ENCODE peak calls at places on chromosome 11, in seven cellular contexts. One of them, this sample, is unnamed.

GRCh38 chr11:36328956-36329673 is 33.0 kb downstream of the PRR5L start:
- DNase-seq in cardiac muscle cell: no peak
- DNase-seq in AG09309: no peak
- DNase-seq in astrocyte of the cerebellum: no peak
- DNase-seq in Panc1: no peak
- DNase-seq in BJ: no peak
- DNase-seq in CD8-positive, alpha-beta memory T cell: no peak
- DNase-seq in this sample: no peak

GRCh38 chr11:46277623-46278386 is at the start of gene CREB3L1:
- DNase-seq in cardiac muscle cell: peak; percentile 52
- DNase-seq in BJ: no peak
- DNase-seq in Panc1: no peak
- DNase-seq in astrocyte of the cerebellum: no peak
- DNase-seq in AG09309: no peak
- DNase-seq in CD8-positive, alpha-beta memory T cell: no peak
- DNase-seq in this sample: no peak

GRCh38 chr11:113247231-113247630 is 67.2 kb upstream of the TTC12 start:
- DNase-seq in astrocyte of the cerebellum: no peak
- DNase-seq in CD8-positive, alpha-beta memory T cell: no peak
- DNase-seq in BJ: no peak
- DNase-seq in Panc1: no peak
- DNase-seq in cardiac muscle cell: no peak
- DNase-seq in AG09309: no peak
- DNase-seq in this sample: no peak

GRCh38 chr11:123473941-123474668 is 44.0 kb downstream of the GRAMD1B start:
- DNase-seq in AG09309: peak; percentile 91
- DNase-seq in cardiac muscle cell: no peak
- DNase-seq in Panc1: no peak
- DNase-seq in astrocyte of the cerebellum: no peak
- DNase-seq in BJ: peak; percentile 88
- DNase-seq in CD8-positive, alpha-beta memory T cell: no peak
- DNase-seq in this sample: peak; percentile 80

GRCh38 chr11:81449588-81450155 is 1284.0 kb downstream of the FAM181B start:
- DNase-seq in Panc1: no peak
- DNase-seq in AG09309: no peak
- DNase-seq in CD8-positive, alpha-beta memory T cell: no peak
- DNase-seq in BJ: no peak
- DNase-seq in cardiac muscle cell: no peak
- DNase-seq in astrocyte of the cerebellum: no peak
- DNase-seq in this sample: no peak

GRCh38 chr11:78564037-78564888 is 10.4 kb downstream of the NARS2 start:
- DNase-seq in BJ: peak; percentile 55
- DNase-seq in AG09309: peak; percentile 72
- DNase-seq in astrocyte of the cerebellum: peak; percentile 63
- DNase-seq in cardiac muscle cell: peak; percentile 74
- DNase-seq in CD8-positive, alpha-beta memory T cell: peak; percentile 53
- DNase-seq in Panc1: peak; percentile 43
- DNase-seq in this sample: no peak

GRCh38 chr11:60492488-60493009 is at the start of gene MS4A12:
- DNase-seq in astrocyte of the cerebellum: no peak
- DNase-seq in CD8-positive, alpha-beta memory T cell: no peak
- DNase-seq in Panc1: no peak
- DNase-seq in BJ: no peak
- DNase-seq in cardiac muscle cell: no peak
- DNase-seq in AG09309: no peak
- DNase-seq in this sample: no peak

GRCh38 chr11:93025558-93026255 is 56.3 kb downstream of the MTNR1B start:
- DNase-seq in BJ: no peak
- DNase-seq in astrocyte of the cerebellum: no peak
- DNase-seq in CD8-positive, alpha-beta memory T cell: no peak
- DNase-seq in cardiac muscle cell: no peak
- DNase-seq in Panc1: no peak
- DNase-seq in AG09309: no peak
- DNase-seq in this sample: no peak

GRCh38 chr11:12066799-12067508 is 43.4 kb upstream of the MICAL2 start:
- DNase-seq in Panc1: no peak
- DNase-seq in AG09309: peak; percentile 95
- DNase-seq in BJ: peak; percentile 95
- DNase-seq in astrocyte of the cerebellum: no peak
- DNase-seq in CD8-positive, alpha-beta memory T cell: no peak
- DNase-seq in cardiac muscle cell: peak; percentile 35
- DNase-seq in this sample: peak; percentile 62

GRCh38 chr11:47342854-47343253 is 9.6 kb downstream of the MYBPC3 start:
- DNase-seq in CD8-positive, alpha-beta memory T cell: no peak
- DNase-seq in AG09309: no peak
- DNase-seq in astrocyte of the cerebellum: no peak
- DNase-seq in Panc1: no peak
- DNase-seq in cardiac muscle cell: no peak
- DNase-seq in BJ: no peak
- DNase-seq in this sample: no peak

GRCh38 chr11:32333335-32333991 is 101.9 kb downstream of the WT1 start:
- DNase-seq in Panc1: no peak
- DNase-seq in astrocyte of the cerebellum: peak; percentile 40
- DNase-seq in CD8-positive, alpha-beta memory T cell: no peak
- DNase-seq in cardiac muscle cell: peak; percentile 38
- DNase-seq in BJ: no peak
- DNase-seq in AG09309: no peak
- DNase-seq in this sample: no peak

GRCh38 chr11:63406458-63406857 is 36.9 kb downstream of the SLC22A9 start:
- DNase-seq in CD8-positive, alpha-beta memory T cell: no peak
- DNase-seq in astrocyte of the cerebellum: no peak
- DNase-seq in cardiac muscle cell: no peak
- DNase-seq in Panc1: no peak
- DNase-seq in BJ: no peak
- DNase-seq in AG09309: no peak
- DNase-seq in this sample: no peak
- H3K4me3 ChIP-seq in CD8-positive, alpha-beta memory T cell: no peak overlapping the region
- H3K4me3 ChIP-seq in astrocyte of the cerebellum: no peak overlapping the region
- H3K4me3 ChIP-seq in cardiac muscle cell: no peak overlapping the region
- H3K4me3 ChIP-seq in Panc1: no peak overlapping the region
- H3K4me3 ChIP-seq in BJ: no peak overlapping the region
- H3K4me3 ChIP-seq in AG09309: no peak overlapping the region
- H3K4me3 ChIP-seq in this sample: no peak overlapping the region

GRCh38 chr11:8093931-8094575 is 13.0 kb downstream of the TUB start:
- DNase-seq in AG09309: no peak
- DNase-seq in BJ: no peak
- DNase-seq in cardiac muscle cell: no peak
- DNase-seq in CD8-positive, alpha-beta memory T cell: no peak
- DNase-seq in Panc1: no peak
- DNase-seq in astrocyte of the cerebellum: no peak
- DNase-seq in this sample: no peak

GRCh38 chr11:8090756-8091155 is 9.7 kb downstream of the TUB start:
- DNase-seq in astrocyte of the cerebellum: no peak
- DNase-seq in Panc1: no peak
- DNase-seq in CD8-positive, alpha-beta memory T cell: no peak
- DNase-seq in cardiac muscle cell: peak; percentile 78
- DNase-seq in AG09309: no peak
- DNase-seq in BJ: no peak
- DNase-seq in this sample: no peak

GRCh38 chr11:8089791-8090510 is 8.9 kb downstream of the TUB start:
- DNase-seq in AG09309: no peak
- DNase-seq in cardiac muscle cell: no peak
- DNase-seq in BJ: no peak
- DNase-seq in astrocyte of the cerebellum: no peak
- DNase-seq in CD8-positive, alpha-beta memory T cell: no peak
- DNase-seq in Panc1: no peak
- DNase-seq in this sample: no peak

GRCh38 chr11:8092587-8093424 is 11.8 kb downstream of the TUB start:
- DNase-seq in astrocyte of the cerebellum: peak; percentile 31
- DNase-seq in cardiac muscle cell: peak; percentile 66
- DNase-seq in AG09309: no peak
- DNase-seq in Panc1: no peak
- DNase-seq in BJ: no peak
- DNase-seq in CD8-positive, alpha-beta memory T cell: no peak
- DNase-seq in this sample: no peak

GRCh38 chr11:8091671-8092070 is 10.7 kb downstream of the TUB start:
- DNase-seq in astrocyte of the cerebellum: no peak
- DNase-seq in AG09309: no peak
- DNase-seq in BJ: no peak
- DNase-seq in Panc1: no peak
- DNase-seq in cardiac muscle cell: no peak
- DNase-seq in CD8-positive, alpha-beta memory T cell: no peak
- DNase-seq in this sample: no peak
- H3K4me3 ChIP-seq in astrocyte of the cerebellum: no peak overlapping the region
- H3K4me3 ChIP-seq in AG09309: no peak overlapping the region
- H3K4me3 ChIP-seq in BJ: no peak overlapping the region
- H3K4me3 ChIP-seq in Panc1: no peak overlapping the region
- H3K4me3 ChIP-seq in cardiac muscle cell: no peak overlapping the region
- H3K4me3 ChIP-seq in CD8-positive, alpha-beta memory T cell: no peak overlapping the region
- H3K4me3 ChIP-seq in this sample: no peak overlapping the region

DNA sequence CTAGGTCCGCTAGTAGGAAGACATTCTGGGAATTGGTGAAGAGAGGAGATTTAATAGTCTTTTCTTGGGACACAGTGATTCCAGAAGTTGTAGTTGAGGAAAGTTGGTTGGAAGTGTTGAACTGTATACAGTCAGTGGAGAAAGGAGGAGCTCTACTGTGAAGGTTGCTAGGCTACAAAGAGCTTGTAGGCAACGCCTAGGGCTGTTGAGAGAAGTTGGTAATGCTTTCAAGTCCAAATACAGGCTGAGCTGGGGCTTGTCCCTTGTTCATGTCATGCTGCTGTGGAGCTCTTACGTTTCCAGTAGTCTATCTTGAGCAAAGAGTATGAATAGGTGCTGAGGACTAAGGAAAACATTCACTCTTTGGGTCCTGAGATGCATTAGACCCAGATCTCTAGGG is 1.1 kb downstream of the TBCEL start:
- DNase-seq in BJ: no peak
- DNase-seq in Panc1: no peak
- DNase-seq in CD8-positive, alpha-beta memory T cell: peak; percentile 13
- DNase-seq in astrocyte of the cerebellum: no peak
- DNase-seq in AG09309: no peak
- DNase-seq in cardiac muscle cell: peak; percentile 90
- DNase-seq in this sample: no peak
- H3K4me3 ChIP-seq in BJ: peak overlapping the region; percentile 90
- H3K4me3 ChIP-seq in Panc1: peak overlapping the region; percentile 80
- H3K4me3 ChIP-seq in CD8-positive, alpha-beta memory T cell: peak overlapping the region; percentile 71
- H3K4me3 ChIP-seq in astrocyte of the cerebellum: peak overlapping the region; percentile 80
- H3K4me3 ChIP-seq in AG09309: peak overlapping the region; percentile 85
- H3K4me3 ChIP-seq in cardiac muscle cell: peak overlapping the region; percentile 85
- H3K4me3 ChIP-seq in this sample: peak overlapping the region; percentile 89

DNA sequence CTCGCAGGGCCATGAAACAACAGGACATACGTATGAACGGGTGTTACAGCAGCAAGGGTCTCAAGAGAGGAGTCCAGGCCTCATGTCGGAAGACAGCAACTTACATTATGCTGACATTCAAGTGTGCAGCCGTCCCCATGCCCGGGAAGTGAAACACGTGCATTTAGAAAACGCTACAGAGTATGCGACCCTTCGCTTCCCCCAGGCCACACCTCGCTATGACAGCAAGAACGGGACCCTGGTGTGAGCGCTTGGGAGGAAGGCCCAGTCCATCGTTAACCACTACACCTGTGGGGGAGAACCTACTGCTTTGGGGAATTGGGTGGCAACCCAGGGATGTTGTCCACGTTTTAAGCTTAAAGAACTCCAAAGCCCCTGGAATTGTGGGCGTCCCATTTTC is 7.2 kb downstream of the C11orf52 start:
- DNase-seq in AG09309: no peak
- DNase-seq in astrocyte of the cerebellum: no peak
- DNase-seq in BJ: no peak
- DNase-seq in Panc1: no peak
- DNase-seq in CD8-positive, alpha-beta memory T cell: no peak
- DNase-seq in cardiac muscle cell: no peak
- DNase-seq in this sample: no peak
- H3K4me3 ChIP-seq in AG09309: no peak overlapping the region
- H3K4me3 ChIP-seq in astrocyte of the cerebellum: no peak overlapping the region
- H3K4me3 ChIP-seq in BJ: no peak overlapping the region
- H3K4me3 ChIP-seq in Panc1: peak overlapping the region; percentile 67
- H3K4me3 ChIP-seq in CD8-positive, alpha-beta memory T cell: no peak overlapping the region
- H3K4me3 ChIP-seq in cardiac muscle cell: no peak overlapping the region
- H3K4me3 ChIP-seq in this sample: no peak overlapping the region

This sample was measured in skeletal muscle cell.